ENCODE peak calls at places on chromosomes 3 and 15, in nine cellular contexts. H is upper lobe of right lung, M is T-helper 17 cell, B is MM.1S, T is left lung, Q is left ventricle myocardium inferior, L is NT2/D1, S is stomach, R is upper lobe of left lung. J is an unnamed sample. For H3K9me3, the result is how much of the 10 kb centered on the place peaks cover.

GRCh38 chr3:183988216-183988790 is 29.4 kb downstream of the ABCC5 start:
- DNase-seq in R (no peak), Q (no peak), L (no peak), B (no peak), M (no peak), T (no peak), H (no peak), S (no peak), J (no peak)

GRCh38 chr15:69170597-69170996 is 10.2 kb downstream of the GLCE start:
- DNase-seq in R (no peak), M (no peak), S (no peak), B (no peak), Q (no peak), T (no peak), H (no peak), L (no peak), J (no peak)

GRCh38 chr15:46502668-46503067 is 867.8 kb downstream of the SQOR start:
- DNase-seq in B (peak), T (no peak), M (no peak), H (no peak), R (no peak), Q (no peak), L (no peak), S (no peak), J (no peak)

GRCh38 chr15:63048986-63049665 is 6.6 kb downstream of the TPM1 start:
- DNase-seq in Q (peak), H (peak), R (peak), S (peak), M (no peak), L (no peak), T (peak), B (peak), J (peak)

GRCh38 chr3:191762323-191762960 is 301.5 kb downstream of the PYDC2 start:
- DNase-seq in S (no peak), R (no peak), M (no peak), B (no peak), L (peak), Q (no peak), H (no peak), T (no peak), J (no peak)

GRCh38 chr3:180595536-180595935 is 6.4 kb upstream of the TTC14 start:
- DNase-seq in L (no peak), T (no peak), M (no peak), R (no peak), Q (no peak), H (no peak), B (no peak), S (no peak), J (no peak)

GRCh38 chr15:33125883-33126535 is 68.5 kb downstream of the FMN1 start:
- DNase-seq in R (no peak), B (no peak), H (no peak), L (no peak), M (no peak), S (no peak), Q (no peak), T (no peak), J (peak)

GRCh38 chr3:159928692-159929091 is 59.9 kb upstream of the IL12A start:
- DNase-seq in R (no peak), L (no peak), B (no peak), M (no peak), S (no peak), H (no peak), Q (no peak), T (no peak), J (no peak)

GRCh38 chr3:56590814-56591213 is 33.8 kb downstream of the CCDC66 start:
- DNase-seq in S (no peak), B (no peak), T (no peak), M (no peak), L (peak), Q (no peak), R (no peak), H (no peak), J (no peak)

DNA sequence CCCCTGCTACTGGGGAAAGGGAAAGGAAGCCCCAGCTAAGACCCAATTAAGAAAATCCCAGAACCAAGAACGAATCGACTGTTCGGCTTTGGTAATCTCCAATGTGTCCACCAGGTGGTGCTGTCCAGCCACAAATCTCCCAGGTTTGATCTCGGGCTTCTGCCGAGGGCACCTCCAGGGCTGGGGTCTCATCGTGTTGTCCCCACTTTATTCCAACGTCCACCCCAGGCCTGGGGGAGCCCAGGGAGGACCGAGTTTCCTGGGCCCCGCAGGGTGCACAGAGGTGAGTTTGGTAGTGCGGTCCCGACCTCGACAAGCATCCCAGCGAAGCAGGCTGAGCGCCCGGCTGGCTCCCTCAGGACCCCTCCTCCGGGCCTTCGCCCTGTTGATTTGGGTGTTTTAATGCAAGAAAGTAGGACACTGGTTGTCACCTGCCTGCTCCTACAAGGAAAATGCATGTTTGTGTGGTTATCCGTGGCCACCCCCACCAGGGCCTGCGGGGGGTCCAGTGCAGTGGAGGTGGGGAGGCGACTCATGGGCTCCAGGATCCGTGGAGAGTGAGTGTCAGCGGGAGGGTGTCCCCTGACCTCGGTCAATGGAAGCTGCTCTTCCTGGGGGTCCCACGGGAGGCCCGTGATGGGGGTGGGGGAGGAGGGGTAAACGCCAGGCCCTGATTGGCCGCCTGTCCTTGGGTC is 185.0 kb downstream of the GOLGA6L6 start:
- DNase-seq in H (peak), Q (peak), L (peak), T (no peak), B (peak), S (peak), R (peak), M (peak), J (peak)
- H3K9me3 ChIP-seq in H (under half), Q (under half), L (under half), T (under half), B (under half), S (under half), R (under half), M (under half), J (under half)

DNA sequence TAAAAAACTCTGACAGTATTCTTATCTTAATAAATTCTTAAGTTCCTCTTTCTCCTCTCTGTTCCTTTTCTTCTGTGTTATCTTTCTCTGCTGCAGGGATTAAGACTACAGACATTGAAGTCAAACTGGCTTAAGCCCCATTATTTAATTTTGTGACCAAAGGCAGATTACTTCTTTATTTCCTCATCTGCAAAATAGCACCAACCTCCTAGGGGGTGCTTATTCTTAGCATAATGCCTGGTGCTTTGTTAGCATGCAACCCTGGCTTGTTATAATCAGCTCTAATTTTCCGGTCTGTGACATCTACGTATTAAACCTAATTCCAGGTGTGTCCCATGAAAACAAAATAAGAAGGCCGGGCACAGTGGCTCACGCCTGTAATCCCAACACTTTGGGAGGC is 23.8 kb downstream of the SEMA6D start:
- DNase-seq in R (no peak), B (no peak), H (no peak), Q (no peak), T (no peak), M (no peak), S (no peak), L (no peak), J (no peak)
- H3K9me3 ChIP-seq in R (under half), B (under half), H (under half), Q (under half), T (under half), M (under half), S (under half), L (under half), J (under half)

GRCh38 chr15:24957691-24958090 is 2.9 kb downstream of the SNRPN start:
- DNase-seq in H (no peak), T (no peak), R (no peak), B (no peak), S (no peak), M (no peak), L (no peak), Q (no peak), J (no peak)
- H3K9me3 ChIP-seq in H (under half), T (under half), R (under half), B (under half), S (under half), M (under half), L (under half), Q (under half), J (under half)

DNA sequence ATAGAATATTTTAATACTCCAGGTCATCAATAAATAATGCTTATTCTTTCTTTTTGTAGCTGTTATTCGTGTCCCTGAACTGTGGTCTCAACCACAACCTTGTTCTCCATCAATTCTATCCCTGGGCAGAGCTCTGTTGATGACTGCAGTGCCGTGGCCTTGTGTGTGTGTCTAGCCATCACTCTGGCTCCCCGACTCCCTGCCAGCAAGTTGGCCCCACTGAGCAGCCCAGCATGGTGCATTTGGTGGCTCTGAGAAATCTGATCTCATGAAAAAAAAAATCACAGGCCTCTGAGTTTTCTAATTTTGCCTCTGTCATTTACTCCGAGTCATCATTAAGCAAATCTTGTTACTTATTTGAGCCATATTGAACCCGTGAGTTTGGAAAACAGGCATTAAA is 164.7 kb downstream of the GOLGA6L6 start:
- DNase-seq in L (no peak), R (no peak), T (no peak), Q (no peak), B (no peak), M (no peak), H (no peak), S (no peak), J (no peak)
- H3K9me3 ChIP-seq in L (under half), R (under half), T (under half), Q (under half), B (under half), M (under half), H (under half), S (under half), J (under half)

GRCh38 chr3:163562625-163563024 is 1515.7 kb downstream of the SI start:
- DNase-seq in H (no peak), Q (no peak), R (no peak), M (no peak), B (no peak), T (no peak), L (no peak), S (no peak), J (no peak)
- H3K9me3 ChIP-seq in H (under half), Q (under half), R (under half), M (under half), B (under half), T (under half), L (under half), S (under half), J (under half)

GRCh38 chr15:25233766-25234350 is 205.0 kb downstream of the UBE3A start:
- DNase-seq in M (no peak), B (no peak), L (no peak), S (no peak), Q (no peak), R (no peak), H (no peak), T (no peak), J (no peak)

GRCh38 chr15:25230442-25230841 is 208.4 kb downstream of the UBE3A start:
- DNase-seq in H (no peak), T (no peak), L (no peak), S (no peak), B (no peak), Q (no peak), R (no peak), M (no peak), J (no peak)

GRCh38 chr15:25224396-25224795 is 214.4 kb downstream of the UBE3A start:
- DNase-seq in Q (no peak), T (no peak), S (no peak), L (no peak), R (no peak), B (no peak), M (no peak), H (no peak), J (no peak)

GRCh38 chr15:25226360-25226759 is 212.5 kb downstream of the UBE3A start:
- DNase-seq in Q (peak), T (no peak), R (no peak), M (no peak), B (no peak), S (no peak), H (no peak), L (no peak), J (no peak)

GRCh38 chr15:25228261-25228660 is 210.6 kb downstream of the UBE3A start:
- DNase-seq in L (no peak), B (no peak), M (no peak), T (no peak), S (no peak), H (no peak), R (peak), Q (no peak), J (no peak)
- H3K9me3 ChIP-seq in L (under half), B (under half), M (under half), T (half or more), S (half or more), H (under half), R (half or more), Q (under half), J (under half)

J was measured in CD8-positive, alpha-beta memory T cell.